ENCODE peak calls at places on chromosomes 16 and 17, in eight cellular contexts. One of them, this sample, is unnamed.

GRCh38 chr17:35023538-35023937 is 40.0 kb downstream of the RFFL start:
- DNase-seq in WTC11: no peak
- DNase-seq in NCI-H1092: no peak
- DNase-seq in stimulated activated CD4-positive, alpha-beta T cell treated with anti-CD3 and anti-CD28 coated beads, Interleukin-2, amount 100 ng/mL, for 24 hours: no peak
- DNase-seq in NCI-H1694 treated with DMSO at 0.1 percent for 48 hours: no peak
- DNase-seq in spleen: no peak
- DNase-seq in NCI-H2081: no peak
- DNase-seq in activated CD4-positive, alpha-beta T cell treated with anti-CD3 and anti-CD28 coated beads, Interleukin-2, amount 10 ng/mL, durations not matched to agents 7 days and 5 days: no peak
- DNase-seq in this sample: no peak

GRCh38 chr16:86511317-86512161 is 1.2 kb downstream of the FOXF1 start:
- DNase-seq in WTC11: no peak
- DNase-seq in spleen: no peak
- DNase-seq in stimulated activated CD4-positive, alpha-beta T cell treated with anti-CD3 and anti-CD28 coated beads, Interleukin-2, amount 100 ng/mL, for 24 hours: no peak
- DNase-seq in NCI-H2081: no peak
- DNase-seq in activated CD4-positive, alpha-beta T cell treated with anti-CD3 and anti-CD28 coated beads, Interleukin-2, amount 10 ng/mL, durations not matched to agents 7 days and 5 days: no peak
- DNase-seq in NCI-H1092: no peak
- DNase-seq in NCI-H1694 treated with DMSO at 0.1 percent for 48 hours: no peak
- DNase-seq in this sample: no peak

GRCh38 chr17:19780846-19781245 is 32.7 kb upstream of the ALDH3A1 start:
- DNase-seq in activated CD4-positive, alpha-beta T cell treated with anti-CD3 and anti-CD28 coated beads, Interleukin-2, amount 10 ng/mL, durations not matched to agents 7 days and 5 days: no peak
- DNase-seq in spleen: no peak
- DNase-seq in NCI-H1694 treated with DMSO at 0.1 percent for 48 hours: no peak
- DNase-seq in WTC11: no peak
- DNase-seq in NCI-H1092: no peak
- DNase-seq in stimulated activated CD4-positive, alpha-beta T cell treated with anti-CD3 and anti-CD28 coated beads, Interleukin-2, amount 100 ng/mL, for 24 hours: no peak
- DNase-seq in NCI-H2081: no peak
- DNase-seq in this sample: no peak

GRCh38 chr17:27783951-27784350 is 16.4 kb downstream of the NOS2 start:
- DNase-seq in NCI-H1694 treated with DMSO at 0.1 percent for 48 hours: no peak
- DNase-seq in NCI-H2081: no peak
- DNase-seq in spleen: no peak
- DNase-seq in NCI-H1092: no peak
- DNase-seq in activated CD4-positive, alpha-beta T cell treated with anti-CD3 and anti-CD28 coated beads, Interleukin-2, amount 10 ng/mL, durations not matched to agents 7 days and 5 days: no peak
- DNase-seq in stimulated activated CD4-positive, alpha-beta T cell treated with anti-CD3 and anti-CD28 coated beads, Interleukin-2, amount 100 ng/mL, for 24 hours: no peak
- DNase-seq in WTC11: no peak
- DNase-seq in this sample: no peak

GRCh38 chr17:74963656-74964055 is 8.9 kb downstream of the HID1 start:
- DNase-seq in spleen: no peak
- DNase-seq in NCI-H2081: no peak
- DNase-seq in activated CD4-positive, alpha-beta T cell treated with anti-CD3 and anti-CD28 coated beads, Interleukin-2, amount 10 ng/mL, durations not matched to agents 7 days and 5 days: no peak
- DNase-seq in NCI-H1092: no peak
- DNase-seq in stimulated activated CD4-positive, alpha-beta T cell treated with anti-CD3 and anti-CD28 coated beads, Interleukin-2, amount 100 ng/mL, for 24 hours: no peak
- DNase-seq in NCI-H1694 treated with DMSO at 0.1 percent for 48 hours: no peak
- DNase-seq in WTC11: no peak
- DNase-seq in this sample: no peak

GRCh38 chr17:909642-910323 is 69.8 kb downstream of the NXN start:
- DNase-seq in WTC11: no peak
- DNase-seq in NCI-H2081: no peak
- DNase-seq in activated CD4-positive, alpha-beta T cell treated with anti-CD3 and anti-CD28 coated beads, Interleukin-2, amount 10 ng/mL, durations not matched to agents 7 days and 5 days: no peak
- DNase-seq in spleen: no peak
- DNase-seq in stimulated activated CD4-positive, alpha-beta T cell treated with anti-CD3 and anti-CD28 coated beads, Interleukin-2, amount 100 ng/mL, for 24 hours: no peak
- DNase-seq in NCI-H1092: no peak
- DNase-seq in NCI-H1694 treated with DMSO at 0.1 percent for 48 hours: no peak
- DNase-seq in this sample: no peak

GRCh38 chr17:602436-602835 is 112.2 kb downstream of the VPS53 start:
- DNase-seq in NCI-H2081: no peak
- DNase-seq in WTC11: no peak
- DNase-seq in NCI-H1092: no peak
- DNase-seq in activated CD4-positive, alpha-beta T cell treated with anti-CD3 and anti-CD28 coated beads, Interleukin-2, amount 10 ng/mL, durations not matched to agents 7 days and 5 days: no peak
- DNase-seq in NCI-H1694 treated with DMSO at 0.1 percent for 48 hours: no peak
- DNase-seq in stimulated activated CD4-positive, alpha-beta T cell treated with anti-CD3 and anti-CD28 coated beads, Interleukin-2, amount 100 ng/mL, for 24 hours: no peak
- DNase-seq in spleen: no peak
- DNase-seq in this sample: peak

GRCh38 chr17:1294157-1294717 is 14.8 kb downstream of the TRARG1 start:
- DNase-seq in NCI-H2081: no peak
- DNase-seq in WTC11: no peak
- DNase-seq in spleen: peak
- DNase-seq in NCI-H1694 treated with DMSO at 0.1 percent for 48 hours: no peak
- DNase-seq in stimulated activated CD4-positive, alpha-beta T cell treated with anti-CD3 and anti-CD28 coated beads, Interleukin-2, amount 100 ng/mL, for 24 hours: peak
- DNase-seq in NCI-H1092: no peak
- DNase-seq in activated CD4-positive, alpha-beta T cell treated with anti-CD3 and anti-CD28 coated beads, Interleukin-2, amount 10 ng/mL, durations not matched to agents 7 days and 5 days: peak
- DNase-seq in this sample: no peak

GRCh38 chr17:50149099-50149424 is 1.4 kb downstream of the PPP1R9B start:
- DNase-seq in NCI-H1092: no peak
- DNase-seq in WTC11: no peak
- DNase-seq in activated CD4-positive, alpha-beta T cell treated with anti-CD3 and anti-CD28 coated beads, Interleukin-2, amount 10 ng/mL, durations not matched to agents 7 days and 5 days: no peak
- DNase-seq in NCI-H2081: no peak
- DNase-seq in spleen: no peak
- DNase-seq in stimulated activated CD4-positive, alpha-beta T cell treated with anti-CD3 and anti-CD28 coated beads, Interleukin-2, amount 100 ng/mL, for 24 hours: no peak
- DNase-seq in NCI-H1694 treated with DMSO at 0.1 percent for 48 hours: no peak
- DNase-seq in this sample: no peak

GRCh38 chr17:65228287-65228686 is 91.1 kb downstream of the RGS9 start:
- DNase-seq in activated CD4-positive, alpha-beta T cell treated with anti-CD3 and anti-CD28 coated beads, Interleukin-2, amount 10 ng/mL, durations not matched to agents 7 days and 5 days: no peak
- DNase-seq in NCI-H1694 treated with DMSO at 0.1 percent for 48 hours: no peak
- DNase-seq in NCI-H1092: no peak
- DNase-seq in WTC11: no peak
- DNase-seq in stimulated activated CD4-positive, alpha-beta T cell treated with anti-CD3 and anti-CD28 coated beads, Interleukin-2, amount 100 ng/mL, for 24 hours: no peak
- DNase-seq in NCI-H2081: no peak
- DNase-seq in spleen: no peak
- DNase-seq in this sample: no peak

GRCh38 chr16:160691-161190 is 5.0 kb upstream of the HBM start:
- DNase-seq in NCI-H1092: no peak
- DNase-seq in stimulated activated CD4-positive, alpha-beta T cell treated with anti-CD3 and anti-CD28 coated beads, Interleukin-2, amount 100 ng/mL, for 24 hours: no peak
- DNase-seq in spleen: no peak
- DNase-seq in NCI-H1694 treated with DMSO at 0.1 percent for 48 hours: no peak
- DNase-seq in WTC11: no peak
- DNase-seq in activated CD4-positive, alpha-beta T cell treated with anti-CD3 and anti-CD28 coated beads, Interleukin-2, amount 10 ng/mL, durations not matched to agents 7 days and 5 days: no peak
- DNase-seq in NCI-H2081: no peak
- DNase-seq in this sample: no peak

GRCh38 chr16:87954826-87955225 is 3.6 kb downstream of the BANP start:
- DNase-seq in WTC11: no peak
- DNase-seq in spleen: no peak
- DNase-seq in NCI-H1694 treated with DMSO at 0.1 percent for 48 hours: no peak
- DNase-seq in NCI-H1092: no peak
- DNase-seq in NCI-H2081: no peak
- DNase-seq in activated CD4-positive, alpha-beta T cell treated with anti-CD3 and anti-CD28 coated beads, Interleukin-2, amount 10 ng/mL, durations not matched to agents 7 days and 5 days: no peak
- DNase-seq in stimulated activated CD4-positive, alpha-beta T cell treated with anti-CD3 and anti-CD28 coated beads, Interleukin-2, amount 100 ng/mL, for 24 hours: no peak
- DNase-seq in this sample: no peak

GRCh38 chr17:17859909-17860760 is 23.3 kb upstream of the SREBF1 start:
- DNase-seq in activated CD4-positive, alpha-beta T cell treated with anti-CD3 and anti-CD28 coated beads, Interleukin-2, amount 10 ng/mL, durations not matched to agents 7 days and 5 days: peak
- DNase-seq in stimulated activated CD4-positive, alpha-beta T cell treated with anti-CD3 and anti-CD28 coated beads, Interleukin-2, amount 100 ng/mL, for 24 hours: peak
- DNase-seq in spleen: peak
- DNase-seq in NCI-H2081: peak
- DNase-seq in WTC11: peak
- DNase-seq in NCI-H1092: no peak
- DNase-seq in NCI-H1694 treated with DMSO at 0.1 percent for 48 hours: peak
- DNase-seq in this sample: no peak

GRCh38 chr17:42132941-42133340 is 10.3 kb downstream of the HSPB9 start:
- DNase-seq in NCI-H1092: no peak
- DNase-seq in activated CD4-positive, alpha-beta T cell treated with anti-CD3 and anti-CD28 coated beads, Interleukin-2, amount 10 ng/mL, durations not matched to agents 7 days and 5 days: peak
- DNase-seq in stimulated activated CD4-positive, alpha-beta T cell treated with anti-CD3 and anti-CD28 coated beads, Interleukin-2, amount 100 ng/mL, for 24 hours: no peak
- DNase-seq in WTC11: no peak
- DNase-seq in spleen: no peak
- DNase-seq in NCI-H1694 treated with DMSO at 0.1 percent for 48 hours: no peak
- DNase-seq in NCI-H2081: no peak
- DNase-seq in this sample: no peak

GRCh38 chr16:15970202-15970601 is 20.8 kb downstream of the ABCC1 start:
- DNase-seq in NCI-H2081: no peak
- DNase-seq in NCI-H1694 treated with DMSO at 0.1 percent for 48 hours: no peak
- DNase-seq in spleen: no peak
- DNase-seq in activated CD4-positive, alpha-beta T cell treated with anti-CD3 and anti-CD28 coated beads, Interleukin-2, amount 10 ng/mL, durations not matched to agents 7 days and 5 days: no peak
- DNase-seq in WTC11: peak
- DNase-seq in stimulated activated CD4-positive, alpha-beta T cell treated with anti-CD3 and anti-CD28 coated beads, Interleukin-2, amount 100 ng/mL, for 24 hours: no peak
- DNase-seq in NCI-H1092: no peak
- DNase-seq in this sample: no peak

GRCh38 chr17:31645351-31645750 is 213.7 kb downstream of the COPRS start:
- DNase-seq in activated CD4-positive, alpha-beta T cell treated with anti-CD3 and anti-CD28 coated beads, Interleukin-2, amount 10 ng/mL, durations not matched to agents 7 days and 5 days: no peak
- DNase-seq in spleen: no peak
- DNase-seq in NCI-H2081: no peak
- DNase-seq in WTC11: no peak
- DNase-seq in NCI-H1694 treated with DMSO at 0.1 percent for 48 hours: no peak
- DNase-seq in NCI-H1092: no peak
- DNase-seq in stimulated activated CD4-positive, alpha-beta T cell treated with anti-CD3 and anti-CD28 coated beads, Interleukin-2, amount 100 ng/mL, for 24 hours: no peak
- DNase-seq in this sample: no peak

GRCh38 chr16:83393196-83393981 is 414.4 kb upstream of the HSBP1 start:
- DNase-seq in WTC11: no peak
- DNase-seq in NCI-H2081: no peak
- DNase-seq in stimulated activated CD4-positive, alpha-beta T cell treated with anti-CD3 and anti-CD28 coated beads, Interleukin-2, amount 100 ng/mL, for 24 hours: no peak
- DNase-seq in spleen: no peak
- DNase-seq in NCI-H1694 treated with DMSO at 0.1 percent for 48 hours: no peak
- DNase-seq in NCI-H1092: no peak
- DNase-seq in activated CD4-positive, alpha-beta T cell treated with anti-CD3 and anti-CD28 coated beads, Interleukin-2, amount 10 ng/mL, durations not matched to agents 7 days and 5 days: no peak
- DNase-seq in this sample: no peak

GRCh38 chr16:974606-975312 is 4.0 kb upstream of the LMF1 start:
- DNase-seq in stimulated activated CD4-positive, alpha-beta T cell treated with anti-CD3 and anti-CD28 coated beads, Interleukin-2, amount 100 ng/mL, for 24 hours: no peak
- DNase-seq in WTC11: no peak
- DNase-seq in NCI-H1694 treated with DMSO at 0.1 percent for 48 hours: no peak
- DNase-seq in NCI-H2081: no peak
- DNase-seq in activated CD4-positive, alpha-beta T cell treated with anti-CD3 and anti-CD28 coated beads, Interleukin-2, amount 10 ng/mL, durations not matched to agents 7 days and 5 days: no peak
- DNase-seq in spleen: no peak
- DNase-seq in NCI-H1092: no peak
- DNase-seq in this sample: no peak

GRCh38 chr16:89123831-89124100 is 30.1 kb downstream of the ACSF3 start:
- DNase-seq in activated CD4-positive, alpha-beta T cell treated with anti-CD3 and anti-CD28 coated beads, Interleukin-2, amount 10 ng/mL, durations not matched to agents 7 days and 5 days: no peak
- DNase-seq in WTC11: no peak
- DNase-seq in stimulated activated CD4-positive, alpha-beta T cell treated with anti-CD3 and anti-CD28 coated beads, Interleukin-2, amount 100 ng/mL, for 24 hours: no peak
- DNase-seq in NCI-H2081: no peak
- DNase-seq in NCI-H1092: no peak
- DNase-seq in spleen: peak
- DNase-seq in NCI-H1694 treated with DMSO at 0.1 percent for 48 hours: no peak
- DNase-seq in this sample: no peak

This sample was measured in DMS 273 treated with DMSO at 0.1 percent for 48 hours.